ENCODE peak calls at places on chromosomes 11 and 22, in eight cellular contexts. R, J, C, B, K, X, U and L are unnamed samples.

GRCh38 chr11:95849087-95849825 is 59.0 kb downstream of the CEP57 start:
- DNase-seq in K (no peak), U (peak), X (no peak), B (no peak), J (no peak), C (peak), R (peak), L (no peak)

GRCh38 chr11:110921742-110922200 is 209.5 kb upstream of the ARHGAP20 start:
- DNase-seq in R (no peak), U (no peak), J (no peak), X (no peak), C (peak), B (peak), K (no peak), L (no peak)

GRCh38 chr11:94128171-94128745 is 383 bp upstream of the PANX1 start:
- DNase-seq in X (peak), K (peak), C (no peak), B (peak), J (no peak), R (peak), U (no peak), L (no peak)

GRCh38 chr11:44244649-44245308 is 65.2 kb downstream of the ALX4 start:
- DNase-seq in B (no peak), J (no peak), U (no peak), R (no peak), C (no peak), K (no peak), X (no peak), L (no peak)

GRCh38 chr11:67644042-67644441 is 4.5 kb upstream of the TBX10 start:
- DNase-seq in C (peak), J (no peak), R (no peak), X (no peak), U (no peak), B (no peak), K (no peak), L (no peak)

GRCh38 chr22:26672060-26672471 is 14.7 kb downstream of the MIAT start:
- DNase-seq in R (no peak), J (peak), C (no peak), K (peak), B (no peak), U (no peak), X (no peak), L (no peak)

GRCh38 chr22:16838073-16838472 is 12.9 kb upstream of the XKR3 start:
- DNase-seq in B (no peak), C (no peak), J (no peak), X (no peak), R (no peak), U (no peak), K (no peak), L (no peak)

GRCh38 chr22:38705235-38706100 is at the start of gene GTPBP1:
- DNase-seq in C (peak), J (peak), R (peak), B (peak), K (peak), U (peak), X (peak), L (peak)

DNA sequence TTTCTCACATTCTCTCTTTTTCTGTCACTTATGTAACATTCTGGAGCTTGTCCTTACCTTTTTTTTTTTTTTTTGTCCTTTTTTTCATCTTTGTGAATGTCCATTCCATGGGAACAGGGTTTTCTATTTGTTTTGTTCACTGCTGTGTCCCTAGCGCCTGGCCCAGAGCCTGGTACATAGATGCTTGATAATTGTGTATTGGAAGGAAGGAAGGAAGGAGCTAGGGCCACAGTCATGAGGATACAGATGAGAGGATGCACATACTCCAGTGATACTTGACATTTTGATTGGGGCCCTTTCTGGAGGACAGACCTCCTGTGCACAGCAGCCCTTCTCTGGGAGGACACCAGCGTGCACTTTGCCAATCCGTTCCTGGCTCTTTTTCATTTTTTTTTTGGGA is 68.9 kb downstream of the KIAA1671 start:
- DNase-seq in U (no peak), B (no peak), C (no peak), J (no peak), K (no peak), X (no peak), R (no peak), L (no peak)
- H3K27ac ChIP-seq in U (no peak), B (peak), C (no peak), J (no peak), K (no peak), X (no peak), R (no peak), L (peak)

GRCh38 chr11:70144262-70144661 is 58.8 kb upstream of the FADD start:
- DNase-seq in R (no peak), J (no peak), B (no peak), X (no peak), U (no peak), C (no peak), K (no peak), L (no peak)

GRCh38 chr11:70140859-70141489 is 62.1 kb upstream of the FADD start:
- DNase-seq in R (no peak), U (no peak), B (no peak), K (no peak), J (no peak), C (no peak), X (no peak), L (no peak)

GRCh38 chr11:70139785-70140410 is 61.8 kb downstream of the ANO1 start:
- DNase-seq in J (no peak), B (no peak), C (no peak), U (no peak), X (no peak), K (no peak), R (no peak), L (no peak)

GRCh38 chr11:70141490-70142014 is 61.5 kb upstream of the FADD start:
- DNase-seq in B (no peak), K (no peak), C (peak), J (no peak), X (no peak), U (no peak), R (no peak), L (no peak)

DNA sequence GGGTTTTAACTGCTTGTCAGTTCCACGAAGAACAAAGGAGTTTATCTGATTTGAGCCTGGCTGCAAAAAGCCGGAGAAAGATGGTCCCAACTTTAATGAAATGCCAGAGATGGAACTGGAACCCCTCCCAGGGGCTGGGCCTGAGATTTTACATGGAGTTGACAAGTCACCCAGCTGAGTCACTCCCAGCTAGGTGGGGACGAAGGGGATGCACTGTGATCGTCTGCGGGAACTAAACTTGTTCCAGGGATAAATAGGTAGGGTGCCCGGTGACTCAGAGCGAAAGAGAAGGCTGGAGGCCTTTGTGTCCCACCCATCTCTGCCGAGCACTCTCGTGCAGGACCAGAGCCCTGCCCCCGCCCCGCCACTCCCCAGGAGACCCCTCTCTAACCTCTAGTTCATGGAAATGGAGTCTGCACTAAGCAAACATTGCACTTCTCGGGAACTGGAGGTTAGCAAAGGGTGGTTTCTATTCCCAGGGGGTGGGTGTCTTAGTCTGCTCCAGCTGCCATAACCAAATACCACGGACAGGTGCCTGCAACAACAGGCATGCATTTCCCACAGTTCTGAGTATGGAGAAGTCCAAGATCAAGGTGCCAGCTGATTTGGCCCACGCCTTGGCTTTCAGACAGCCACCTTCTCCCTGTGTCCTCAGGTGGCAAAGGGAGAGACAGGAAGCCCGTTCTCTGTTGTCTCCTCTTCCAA is 60.8 kb upstream of the FADD start:
- DNase-seq in C (no peak), X (no peak), R (no peak), B (no peak), J (no peak), K (no peak), U (no peak), L (no peak)
- H3K27ac ChIP-seq in C (peak), X (peak), R (no peak), B (no peak), J (no peak), K (no peak), U (no peak), L (no peak)

GRCh38 chr11:64865286-64866172 is 12.9 kb downstream of the EHD1 start:
- DNase-seq in B (no peak), X (no peak), C (no peak), U (no peak), K (peak), R (no peak), J (no peak), L (no peak)

GRCh38 chr11:64868904-64869570 is 9.4 kb downstream of the EHD1 start:
- DNase-seq in X (no peak), U (no peak), J (no peak), C (no peak), R (no peak), K (peak), B (no peak), L (no peak)

GRCh38 chr11:64869571-64870175 is 8.7 kb downstream of the EHD1 start:
- DNase-seq in C (no peak), R (no peak), X (no peak), J (no peak), K (peak), U (no peak), B (no peak), L (no peak)

GRCh38 chr11:64866173-64866491 is 12.3 kb downstream of the EHD1 start:
- DNase-seq in J (no peak), B (no peak), C (no peak), R (no peak), U (no peak), X (no peak), K (no peak), L (no peak)

GRCh38 chr11:64867748-64868462 is 10.5 kb downstream of the EHD1 start:
- DNase-seq in R (no peak), C (no peak), U (no peak), K (peak), B (no peak), J (no peak), X (no peak), L (no peak)
- H3K27ac ChIP-seq in R (no peak), C (no peak), U (peak), K (peak), B (no peak), J (no peak), X (peak), L (no peak)

GRCh38 chr22:19972251-19972650 is 30.6 kb upstream of the TXNRD2 start:
- DNase-seq in X (no peak), R (no peak), J (no peak), C (no peak), K (no peak), U (no peak), B (no peak), L (no peak)

GRCh38 chr22:19970031-19970478 is 28.4 kb upstream of the TXNRD2 start:
- DNase-seq in X (no peak), K (no peak), B (peak), J (no peak), U (no peak), R (no peak), C (no peak), L (no peak)

GRCh38 chr22:19970479-19971275 is 29.1 kb upstream of the TXNRD2 start:
- DNase-seq in K (peak), X (no peak), B (peak), R (peak), J (peak), C (peak), U (no peak), L (peak)

GRCh38 chr22:19972652-19973550 is 31.3 kb upstream of the TXNRD2 start:
- DNase-seq in C (no peak), K (no peak), R (no peak), U (no peak), J (no peak), B (peak), X (no peak), L (no peak)

DNA sequence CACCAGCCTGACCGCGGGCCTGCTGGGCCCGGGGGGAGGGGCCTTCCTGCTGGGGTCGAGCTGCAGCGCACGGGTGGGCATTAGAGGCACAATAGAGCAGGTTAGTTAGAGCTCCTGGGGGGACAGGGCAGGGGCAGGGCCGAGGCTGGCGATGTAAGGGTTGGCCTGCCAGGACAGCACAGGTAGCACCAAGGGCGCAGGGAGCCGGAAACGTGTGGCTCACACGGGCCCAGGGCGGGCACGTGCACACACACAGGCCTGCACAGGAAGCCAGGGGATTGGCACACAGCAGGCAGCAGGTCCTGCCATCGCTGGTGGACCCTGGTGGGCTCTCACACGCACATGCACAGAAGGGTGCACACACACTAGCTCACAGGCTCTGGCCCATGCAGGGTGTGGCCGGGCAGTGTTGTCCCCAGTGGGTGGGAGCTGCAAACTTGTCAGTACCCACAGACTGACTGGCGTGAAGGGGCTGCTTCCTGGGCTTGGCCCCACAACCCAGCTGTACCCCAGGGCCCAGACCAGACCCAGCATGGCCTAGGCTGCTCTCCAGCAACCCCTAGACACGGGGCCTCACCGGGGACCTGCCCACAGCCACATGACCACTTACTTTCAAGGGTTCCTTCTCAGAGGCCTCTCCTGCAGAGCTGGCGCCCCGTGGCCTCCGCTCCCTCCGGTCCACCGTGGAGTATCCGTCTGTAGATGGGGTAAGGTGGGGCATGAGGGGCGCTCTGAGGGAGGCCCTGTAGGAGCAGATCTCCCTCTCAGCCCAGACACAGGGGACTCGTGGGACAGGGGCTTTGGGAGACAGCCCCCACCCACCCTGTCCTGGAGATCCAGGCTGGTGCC is 29.9 kb upstream of the TXNRD2 start:
- DNase-seq in C (no peak), X (no peak), K (no peak), B (peak), R (no peak), U (no peak), J (peak), L (no peak)
- H3K27ac ChIP-seq in C (peak), X (no peak), K (peak), B (no peak), R (peak), U (no peak), J (peak), L (no peak)

GRCh38 chr11:61888590-61888989 is 2.8 kb downstream of the FADS3 start:
- DNase-seq in B (no peak), J (no peak), C (no peak), K (no peak), R (no peak), X (no peak), U (no peak), L (no peak)

GRCh38 chr11:61889831-61890230 is 1.5 kb downstream of the FADS3 start:
- DNase-seq in B (no peak), U (no peak), J (no peak), K (no peak), X (no peak), C (no peak), R (no peak), L (no peak)

GRCh38 chr11:61885784-61886580 is 5.4 kb downstream of the FADS3 start:
- DNase-seq in J (no peak), B (no peak), U (no peak), X (no peak), R (no peak), K (no peak), C (no peak), L (no peak)

GRCh38 chr11:61886643-61887042 is 4.7 kb downstream of the FADS3 start:
- DNase-seq in R (no peak), J (no peak), K (no peak), U (no peak), X (no peak), C (no peak), B (no peak), L (no peak)

DNA sequence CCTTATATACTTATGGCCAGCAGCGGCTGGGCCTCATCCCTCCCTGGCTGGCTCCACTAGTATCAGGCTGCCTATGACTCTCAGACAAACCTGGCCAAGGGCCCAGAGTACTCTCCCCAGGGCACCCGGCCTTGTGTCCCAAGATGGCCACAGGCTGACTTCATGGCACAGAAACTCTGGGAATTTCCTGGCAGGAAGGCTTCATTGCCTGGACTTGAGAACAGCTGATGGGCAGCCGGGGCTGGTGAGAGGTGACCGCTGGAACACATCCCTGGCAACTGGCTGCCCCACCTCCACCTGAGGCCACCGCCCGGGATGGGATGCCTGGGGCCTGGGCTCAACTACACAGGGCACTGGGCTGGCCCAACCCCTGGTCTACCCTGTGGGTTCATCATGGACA is 3.3 kb downstream of the FADS3 start:
- DNase-seq in X (no peak), R (no peak), C (no peak), B (peak), J (no peak), U (no peak), K (no peak), L (no peak)
- H3K27ac ChIP-seq in X (peak), R (no peak), C (no peak), B (peak), J (no peak), U (no peak), K (peak), L (peak)